ENCODE peak calls at places on chromosomes 16 and 17, in four cellular contexts. One of them, this sample, is unnamed.

GRCh38 chr16:11034481-11034931 is 90.1 kb downstream of the CLEC16A start:
- DNase-seq in thoracic aorta: no peak
- DNase-seq in effector memory CD4-positive, alpha-beta T cell: no peak
- DNase-seq in body of pancreas: no peak
- DNase-seq in this sample: no peak

GRCh38 chr17:35998018-35998545 is 3.3 kb downstream of the CCL15 start:
- DNase-seq in thoracic aorta: no peak
- DNase-seq in effector memory CD4-positive, alpha-beta T cell: no peak
- DNase-seq in body of pancreas: no peak
- DNase-seq in this sample: no peak

GRCh38 chr17:27526603-27527002 is 70.4 kb downstream of the KSR1 start:
- DNase-seq in thoracic aorta: no peak
- DNase-seq in effector memory CD4-positive, alpha-beta T cell: no peak
- DNase-seq in body of pancreas: peak; percentile 77
- DNase-seq in this sample: no peak

GRCh38 chr17:7929158-7930029 is at the start of gene KCNAB3:
- DNase-seq in thoracic aorta: no peak
- DNase-seq in effector memory CD4-positive, alpha-beta T cell: no peak
- DNase-seq in body of pancreas: peak; percentile 26
- DNase-seq in this sample: no peak

GRCh38 chr16:48409839-48410610 is 24.8 kb upstream of the SIAH1 start:
- DNase-seq in thoracic aorta: no peak
- DNase-seq in effector memory CD4-positive, alpha-beta T cell: no peak
- DNase-seq in body of pancreas: peak; percentile 63
- DNase-seq in this sample: no peak

GRCh38 chr16:81850197-81850944 is 71.3 kb downstream of the PLCG2 start:
- DNase-seq in thoracic aorta: no peak
- DNase-seq in effector memory CD4-positive, alpha-beta T cell: no peak
- DNase-seq in body of pancreas: no peak
- DNase-seq in this sample: no peak

GRCh38 chr17:28145348-28145747 is 102.9 kb downstream of the NLK start:
- DNase-seq in thoracic aorta: no peak
- DNase-seq in effector memory CD4-positive, alpha-beta T cell: no peak
- DNase-seq in body of pancreas: no peak
- DNase-seq in this sample: no peak

GRCh38 chr16:11799017-11799381 is 1.9 kb upstream of the ZC3H7A start:
- DNase-seq in thoracic aorta: no peak
- DNase-seq in effector memory CD4-positive, alpha-beta T cell: no peak
- DNase-seq in body of pancreas: no peak
- DNase-seq in this sample: no peak

GRCh38 chr17:75405365-75406221 is at the start of gene GRB2:
- DNase-seq in thoracic aorta: peak; percentile 90
- DNase-seq in effector memory CD4-positive, alpha-beta T cell: peak; percentile 99
- DNase-seq in body of pancreas: peak; percentile 98
- DNase-seq in this sample: peak; percentile 99

GRCh38 chr16:28324235-28324886 is 32.0 kb downstream of the SBK1 start:
- DNase-seq in thoracic aorta: no peak
- DNase-seq in effector memory CD4-positive, alpha-beta T cell: no peak
- DNase-seq in body of pancreas: no peak
- DNase-seq in this sample: no peak

GRCh38 chr16:70680495-70681381 is 5.1 kb downstream of the MTSS2 start:
- DNase-seq in thoracic aorta: no peak
- DNase-seq in effector memory CD4-positive, alpha-beta T cell: no peak
- DNase-seq in body of pancreas: no peak
- DNase-seq in this sample: no peak

GRCh38 chr17:76414334-76415295 is 30.2 kb downstream of the SPHK1 start:
- DNase-seq in thoracic aorta: peak; percentile 11
- DNase-seq in effector memory CD4-positive, alpha-beta T cell: no peak
- DNase-seq in body of pancreas: peak; percentile 73
- DNase-seq in this sample: no peak

GRCh38 chr16:55701442-55702319 is 45.9 kb downstream of the SLC6A2 start:
- DNase-seq in thoracic aorta: no peak
- DNase-seq in effector memory CD4-positive, alpha-beta T cell: no peak
- DNase-seq in body of pancreas: peak; percentile 64
- DNase-seq in this sample: peak; percentile 19

GRCh38 chr17:68771867-68772515 is 170.8 kb upstream of the FAM20A start:
- DNase-seq in thoracic aorta: no peak
- DNase-seq in effector memory CD4-positive, alpha-beta T cell: no peak
- DNase-seq in body of pancreas: peak; percentile 47
- DNase-seq in this sample: no peak

GRCh38 chr17:42112552-42113176 is at the start of gene DHX58:
- DNase-seq in thoracic aorta: no peak
- DNase-seq in effector memory CD4-positive, alpha-beta T cell: peak; percentile 63
- DNase-seq in body of pancreas: peak; percentile 90
- DNase-seq in this sample: peak; percentile 82

GRCh38 chr17:38870259-38871165 is 654 bp downstream of the LASP1 start:
- DNase-seq in thoracic aorta: peak; percentile 31
- DNase-seq in effector memory CD4-positive, alpha-beta T cell: peak; percentile 33
- DNase-seq in body of pancreas: peak; percentile 80
- DNase-seq in this sample: peak; percentile 81

GRCh38 chr17:56947741-56948140 is 13.1 kb downstream of the COIL start:
- DNase-seq in thoracic aorta: no peak
- DNase-seq in effector memory CD4-positive, alpha-beta T cell: no peak
- DNase-seq in body of pancreas: no peak
- DNase-seq in this sample: no peak

GRCh38 chr17:38350035-38350434 is 1.6 kb upstream of the SOCS7 start:
- DNase-seq in thoracic aorta: no peak
- DNase-seq in effector memory CD4-positive, alpha-beta T cell: no peak
- DNase-seq in body of pancreas: no peak
- DNase-seq in this sample: no peak

GRCh38 chr16:80982646-80983045 is 24.0 kb downstream of the CMC2 start:
- DNase-seq in thoracic aorta: no peak
- DNase-seq in effector memory CD4-positive, alpha-beta T cell: no peak
- DNase-seq in body of pancreas: no peak
- DNase-seq in this sample: no peak

GRCh38 chr17:79631640-79632431 is 21.0 kb upstream of the RBFOX3 start:
- DNase-seq in thoracic aorta: no peak
- DNase-seq in effector memory CD4-positive, alpha-beta T cell: no peak
- DNase-seq in body of pancreas: no peak
- DNase-seq in this sample: no peak

GRCh38 chr17:80026359-80027042 is 9.2 kb downstream of the TBC1D16 start:
- DNase-seq in thoracic aorta: no peak
- DNase-seq in effector memory CD4-positive, alpha-beta T cell: no peak
- DNase-seq in body of pancreas: peak; percentile 81
- DNase-seq in this sample: no peak

GRCh38 chr17:1872254-1872653 is 42.4 kb downstream of the RPA1 start:
- DNase-seq in thoracic aorta: no peak
- DNase-seq in effector memory CD4-positive, alpha-beta T cell: no peak
- DNase-seq in body of pancreas: no peak
- DNase-seq in this sample: no peak

GRCh38 chr17:74780443-74781238 is 4.5 kb upstream of the NAT9 start:
- DNase-seq in thoracic aorta: no peak
- DNase-seq in effector memory CD4-positive, alpha-beta T cell: no peak
- DNase-seq in body of pancreas: no peak
- DNase-seq in this sample: no peak

GRCh38 chr16:30609002-30609927 is 924 bp downstream of the ZNF689 start:
- DNase-seq in thoracic aorta: no peak
- DNase-seq in effector memory CD4-positive, alpha-beta T cell: no peak
- DNase-seq in body of pancreas: peak; percentile 52
- DNase-seq in this sample: peak; percentile 30

GRCh38 chr17:71963791-71964190 is 157.0 kb upstream of the SOX9 start:
- DNase-seq in thoracic aorta: no peak
- DNase-seq in effector memory CD4-positive, alpha-beta T cell: no peak
- DNase-seq in body of pancreas: no peak
- DNase-seq in this sample: no peak

GRCh38 chr16:82808036-82808435 is 181.3 kb downstream of the CDH13 start:
- DNase-seq in thoracic aorta: no peak
- DNase-seq in effector memory CD4-positive, alpha-beta T cell: no peak
- DNase-seq in body of pancreas: no peak
- DNase-seq in this sample: no peak

GRCh38 chr17:74760404-74761105 is 12.1 kb downstream of the NHERF1 start:
- DNase-seq in thoracic aorta: no peak
- DNase-seq in effector memory CD4-positive, alpha-beta T cell: no peak
- DNase-seq in body of pancreas: no peak
- DNase-seq in this sample: no peak

GRCh38 chr17:47295037-47295873 is 28.5 kb upstream of the EFCAB13 start:
- DNase-seq in thoracic aorta: no peak
- DNase-seq in effector memory CD4-positive, alpha-beta T cell: no peak
- DNase-seq in body of pancreas: no peak
- DNase-seq in this sample: no peak

DNA sequence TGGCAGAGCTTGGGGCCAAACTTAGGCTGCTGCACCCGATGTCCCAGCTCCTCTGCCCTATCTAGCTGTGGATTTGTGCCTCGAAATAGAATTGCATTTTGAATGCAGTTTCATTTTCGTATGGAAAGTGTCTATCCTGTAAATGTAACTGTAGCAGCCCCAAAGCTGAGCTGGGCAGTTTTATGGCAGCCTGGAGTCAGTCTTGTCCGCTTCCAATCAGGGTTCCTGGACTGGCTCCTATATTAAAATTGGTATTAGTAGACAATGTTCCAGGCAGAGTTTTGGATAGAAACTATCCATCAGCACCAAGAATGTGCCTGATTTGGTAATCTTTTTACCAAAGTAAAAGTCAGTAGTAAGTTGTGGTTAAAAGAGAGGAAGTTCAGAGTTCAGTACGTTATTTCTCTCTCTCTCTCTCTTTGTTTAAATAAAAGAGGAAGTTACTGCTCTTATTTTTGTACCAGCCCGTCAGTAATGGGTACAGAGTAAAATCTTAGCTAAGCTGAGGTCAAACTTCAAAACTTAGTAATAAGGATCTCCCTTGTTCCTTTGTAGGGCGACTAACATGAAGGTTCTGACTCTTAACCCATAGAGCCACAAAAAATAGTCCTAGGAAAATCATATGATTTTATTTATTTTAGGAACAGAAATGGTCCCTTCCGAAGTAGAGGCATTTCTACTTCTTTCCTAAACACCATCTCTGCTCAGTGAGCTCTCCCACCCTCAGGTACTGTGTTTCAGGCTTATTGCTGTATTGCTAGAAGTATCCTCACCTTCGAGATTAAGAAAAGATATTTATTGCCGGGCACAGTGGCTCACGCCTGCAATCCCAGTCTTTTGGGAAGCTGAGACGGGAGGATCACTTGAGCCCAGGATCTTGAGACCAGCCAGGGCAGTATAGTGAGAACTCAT is 28.0 kb downstream of the PRKCB start:
- DNase-seq in thoracic aorta: no peak
- DNase-seq in effector memory CD4-positive, alpha-beta T cell: no peak
- DNase-seq in body of pancreas: no peak
- DNase-seq in this sample: no peak
- H3K4me1 ChIP-seq in thoracic aorta: no peaks in the 10 kb centered on the region
- H3K4me1 ChIP-seq in effector memory CD4-positive, alpha-beta T cell: peaks cover 13% of the 10 kb centered on the region
- H3K4me1 ChIP-seq in body of pancreas: no peaks in the 10 kb centered on the region
- H3K4me1 ChIP-seq in this sample: peaks cover 68% of the 10 kb centered on the region

GRCh38 chr17:49993423-49994037 is 1.5 kb downstream of the DLX3 start:
- DNase-seq in thoracic aorta: no peak
- DNase-seq in effector memory CD4-positive, alpha-beta T cell: no peak
- DNase-seq in body of pancreas: no peak
- DNase-seq in this sample: no peak

GRCh38 chr17:49994085-49995054 is 654 bp downstream of the DLX3 start:
- DNase-seq in thoracic aorta: no peak
- DNase-seq in effector memory CD4-positive, alpha-beta T cell: no peak
- DNase-seq in body of pancreas: no peak
- DNase-seq in this sample: no peak

GRCh38 chr17:49996121-49996494 is 1.1 kb upstream of the DLX3 start:
- DNase-seq in thoracic aorta: no peak
- DNase-seq in effector memory CD4-positive, alpha-beta T cell: no peak
- DNase-seq in body of pancreas: no peak
- DNase-seq in this sample: no peak

GRCh38 chr17:49996495-49997255 is 1.7 kb upstream of the DLX3 start:
- DNase-seq in thoracic aorta: no peak
- DNase-seq in effector memory CD4-positive, alpha-beta T cell: peak; percentile 34
- DNase-seq in body of pancreas: peak; percentile 25
- DNase-seq in this sample: peak; percentile 51

DNA sequence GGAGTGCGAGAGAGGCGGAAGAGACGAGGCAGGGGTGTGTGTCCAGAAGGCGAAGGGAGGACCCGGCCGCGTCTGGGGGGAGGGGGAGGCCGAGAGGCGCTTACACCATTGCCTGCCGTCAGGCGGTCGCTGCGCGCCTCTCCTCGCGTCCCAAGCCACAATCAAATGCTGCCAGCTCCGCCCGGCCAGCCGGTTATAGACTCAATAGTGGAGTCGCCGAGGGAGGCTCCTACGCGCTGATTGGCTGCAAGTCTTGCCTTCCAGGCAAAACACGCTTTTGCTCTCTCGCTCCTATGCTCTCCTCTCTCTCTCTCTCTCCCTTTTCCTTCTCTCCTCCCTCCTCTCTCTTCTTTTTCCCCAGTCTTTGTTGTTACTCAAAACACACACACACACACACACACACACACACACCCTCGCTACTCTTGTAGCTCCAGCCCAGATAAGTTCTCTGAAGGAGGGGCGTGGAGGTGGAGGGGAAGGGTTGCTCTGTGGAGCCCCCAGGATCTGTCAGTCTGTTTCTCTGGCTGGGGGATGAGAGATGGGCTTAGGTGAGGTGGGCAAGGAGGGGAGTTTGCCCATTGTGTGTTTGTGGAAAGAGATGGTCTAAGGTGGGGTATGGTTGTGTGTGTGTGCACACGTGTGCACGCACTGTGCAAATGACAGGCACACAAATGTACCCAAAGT is at the start of gene DLX3:
- DNase-seq in thoracic aorta: peak; percentile 42
- DNase-seq in effector memory CD4-positive, alpha-beta T cell: no peak
- DNase-seq in body of pancreas: peak; percentile 76
- DNase-seq in this sample: no peak
- H3K4me3 ChIP-seq in thoracic aorta: peak within 1 kb of the TSS; percentile 69
- H3K4me3 ChIP-seq in effector memory CD4-positive, alpha-beta T cell: peak within 1 kb of the TSS; percentile 53
- H3K4me3 ChIP-seq in body of pancreas: no peak within 1 kb of the TSS
- H3K4me3 ChIP-seq in this sample: peak within 1 kb of the TSS; percentile 61

GRCh38 chr17:21198411-21198810 is 15.6 kb downstream of the TMEM11 start:
- DNase-seq in thoracic aorta: no peak
- DNase-seq in effector memory CD4-positive, alpha-beta T cell: no peak
- DNase-seq in body of pancreas: no peak
- DNase-seq in this sample: no peak
- H3K4me1 ChIP-seq in thoracic aorta: no peaks in the 10 kb centered on the region
- H3K4me1 ChIP-seq in effector memory CD4-positive, alpha-beta T cell: peaks cover 3% of the 10 kb centered on the region
- H3K4me1 ChIP-seq in body of pancreas: peaks cover 11% of the 10 kb centered on the region
- H3K4me1 ChIP-seq in this sample: no peaks in the 10 kb centered on the region

DNA sequence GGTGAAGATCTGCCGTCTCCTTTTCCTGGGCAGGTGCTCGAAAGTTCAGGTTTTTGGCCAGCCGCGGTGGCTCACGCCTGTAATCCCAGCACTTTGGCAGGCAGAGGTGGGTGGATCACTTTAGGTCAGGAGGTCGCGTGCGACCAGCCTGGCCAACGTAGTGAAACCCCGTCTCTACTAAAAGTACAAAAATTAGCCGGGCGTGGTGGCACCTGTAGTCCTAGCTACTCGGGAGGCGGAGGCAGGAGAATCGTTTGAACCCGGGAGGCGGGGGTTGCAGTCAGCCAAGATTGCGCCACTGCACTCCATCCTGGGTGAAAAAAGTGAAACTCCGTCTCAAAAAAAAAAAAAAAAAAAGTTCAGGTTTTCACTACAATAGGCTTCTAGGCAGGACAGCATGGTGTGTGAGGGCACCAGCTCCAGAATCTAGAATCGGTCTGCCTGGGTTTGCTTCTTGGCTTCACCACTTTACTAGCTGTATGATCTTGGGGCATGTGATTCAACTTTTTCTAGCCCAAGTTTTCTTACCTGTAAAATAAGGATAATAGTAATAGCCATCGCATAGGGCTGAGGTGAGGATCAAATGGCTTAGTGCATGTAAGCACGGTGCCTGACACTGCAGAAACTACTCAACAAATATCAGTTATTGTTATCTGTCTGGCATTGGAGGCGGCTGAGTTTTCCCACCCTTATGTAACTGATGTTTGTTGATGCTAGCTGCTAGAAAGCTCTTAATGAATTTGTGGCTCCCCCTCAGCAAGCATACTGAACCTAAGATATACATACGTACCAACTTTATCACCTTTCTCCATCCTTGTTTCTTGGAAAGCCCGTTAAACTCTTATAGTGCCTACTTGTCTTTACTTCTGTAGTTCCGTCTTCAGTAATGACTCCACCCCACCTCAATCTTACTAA is 1.3 kb downstream of the PSMD12 start:
- DNase-seq in thoracic aorta: no peak
- DNase-seq in effector memory CD4-positive, alpha-beta T cell: no peak
- DNase-seq in body of pancreas: no peak
- DNase-seq in this sample: no peak
- H3K4me3 ChIP-seq in thoracic aorta: peak overlapping the region; percentile 93
- H3K4me3 ChIP-seq in effector memory CD4-positive, alpha-beta T cell: peak overlapping the region; percentile 62
- H3K4me3 ChIP-seq in body of pancreas: peak overlapping the region; percentile 73
- H3K4me3 ChIP-seq in this sample: peak overlapping the region; percentile 87